ENCODE peak calls at places on chromosome 9, in eight cellular contexts. X is RWPE1, F is BJ, E is B cell, M is fibroblast of pulmonary artery, S is mammary epithelial cell, Z is type B pancreatic cell, J is coronary artery. O is an unnamed sample.

GRCh38 chr9:120892748-120893584 is 16.0 kb upstream of the PHF19 start:
- DNase-seq in M (peak), Z (no peak), X (peak), J (no peak), S (peak), F (peak), E (peak), O (no peak)

GRCh38 chr9:89878003-89878411 is 273.2 kb downstream of the GADD45G start:
- DNase-seq in E (no peak), S (no peak), X (no peak), J (no peak), Z (peak), F (no peak), M (no peak), O (peak)

GRCh38 chr9:88530051-88530450 is 4.9 kb upstream of the NXNL2 start:
- DNase-seq in M (peak), J (no peak), F (peak), X (no peak), S (no peak), E (no peak), Z (no peak), O (no peak)

GRCh38 chr9:135482015-135482754 is 2.6 kb downstream of the PPP1R26 start:
- DNase-seq in E (no peak), S (no peak), J (no peak), Z (no peak), F (no peak), M (no peak), X (no peak), O (no peak)

GRCh38 chr9:8567963-8568579 is 768.5 kb upstream of the DMAC1 start:
- DNase-seq in X (no peak), F (no peak), J (no peak), S (no peak), E (no peak), M (no peak), Z (no peak), O (no peak)

GRCh38 chr9:14347408-14348224 is 33.7 kb upstream of the NFIB start:
- DNase-seq in S (peak), F (no peak), E (no peak), Z (no peak), J (peak), X (peak), M (peak), O (no peak)

GRCh38 chr9:92242115-92242778 is 51.2 kb downstream of the IARS1 start:
- DNase-seq in M (peak), Z (no peak), J (no peak), F (no peak), S (peak), X (no peak), E (no peak), O (no peak)

GRCh38 chr9:128066713-128067621 is at the start of gene NAIF1:
- DNase-seq in F (peak), X (peak), Z (peak), J (peak), M (peak), S (peak), E (peak), O (peak)

GRCh38 chr9:136847065-136847826 is 2.0 kb upstream of the PHPT1 start:
- DNase-seq in F (no peak), E (no peak), M (peak), X (peak), S (no peak), J (peak), Z (no peak), O (peak)

GRCh38 chr9:74366111-74366510 is 131.0 kb upstream of the RORB start:
- DNase-seq in M (peak), X (no peak), F (no peak), Z (no peak), E (no peak), S (no peak), J (no peak), O (no peak)

GRCh38 chr9:104907278-104907951 is 20.5 kb downstream of the ABCA1 start:
- DNase-seq in X (peak), F (no peak), E (no peak), J (no peak), S (peak), M (peak), Z (no peak), O (no peak)

GRCh38 chr9:126788631-126789349 is 16.1 kb upstream of the ZBTB43 start:
- DNase-seq in E (no peak), J (no peak), M (peak), S (peak), F (no peak), Z (peak), X (peak), O (no peak)

GRCh38 chr9:112012026-112012902 is 115.7 kb downstream of the UGCG start:
- DNase-seq in X (peak), M (peak), S (peak), E (no peak), F (peak), Z (no peak), J (no peak), O (no peak)

GRCh38 chr9:4048441-4048840 is 251.4 kb downstream of the GLIS3 start:
- DNase-seq in E (no peak), Z (no peak), F (peak), S (no peak), X (no peak), M (peak), J (no peak), O (no peak)

GRCh38 chr9:74960548-74960947 is 7.8 kb upstream of the C9orf40 start:
- DNase-seq in S (peak), M (peak), X (peak), E (no peak), F (peak), Z (no peak), J (no peak), O (no peak)

GRCh38 chr9:136740069-136740468 is 2.7 kb downstream of the LCN10 start:
- DNase-seq in M (no peak), F (no peak), X (no peak), E (no peak), Z (no peak), J (no peak), S (no peak), O (no peak)

GRCh38 chr9:88184986-88185385 is 46.7 kb upstream of the SPATA31C2 start:
- DNase-seq in M (no peak), F (no peak), S (no peak), X (no peak), E (no peak), J (no peak), Z (no peak), O (no peak)

GRCh38 chr9:6584881-6585597 is 60.5 kb downstream of the GLDC start:
- DNase-seq in M (peak), S (no peak), X (no peak), J (no peak), Z (no peak), F (no peak), E (no peak), O (no peak)

GRCh38 chr9:106888992-106889631 is 26.1 kb downstream of the ZNF462 start:
- DNase-seq in E (no peak), F (no peak), Z (no peak), S (peak), J (no peak), M (no peak), X (peak), O (no peak)

GRCh38 chr9:3963266-3964019 is 336.4 kb downstream of the GLIS3 start:
- DNase-seq in J (no peak), E (no peak), X (no peak), Z (no peak), S (peak), M (peak), F (no peak), O (no peak)

DNA sequence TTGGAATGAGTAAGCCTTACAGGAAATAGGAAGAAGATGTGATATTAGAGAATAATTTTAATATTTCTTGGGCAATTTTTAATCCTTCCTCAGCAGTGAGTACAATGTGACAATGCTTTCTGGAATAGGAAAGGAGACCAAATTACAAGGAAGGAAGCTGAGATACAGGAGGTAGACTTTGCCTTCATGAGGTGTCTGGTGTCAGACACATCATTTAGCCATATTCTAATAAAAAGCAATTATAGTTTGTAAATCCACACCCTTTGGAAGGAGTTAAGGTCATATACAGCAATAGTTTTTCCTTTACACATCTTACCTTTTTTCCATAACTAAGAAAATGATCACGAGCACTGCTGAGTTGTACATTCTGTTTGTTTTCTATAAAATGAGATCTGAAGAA is 390.4 kb downstream of the SH3GL2 start:
- DNase-seq in M (no peak), Z (no peak), X (no peak), F (no peak), E (no peak), S (no peak), J (no peak), O (no peak)
- TF ChIP-seq CTCF in M (no peak), Z (no peak), X (no peak), F (no peak), E (no peak), S (no peak), J (no peak), O (no peak)

GRCh38 chr9:34125681-34126206 is 754 bp downstream of the DCAF12 start:
- DNase-seq in J (no peak), F (no peak), M (peak), S (peak), E (no peak), X (peak), Z (no peak), O (peak)
- TF ChIP-seq CTCF in J (no peak), F (peak), M (no peak), S (no peak), E (no peak), X (no peak), Z (no peak), O (no peak)

GRCh38 chr9:124037790-124038189 is 26.2 kb downstream of the LHX2 start:
- DNase-seq in F (no peak), J (no peak), X (no peak), M (no peak), S (no peak), E (no peak), Z (no peak), O (no peak)

GRCh38 chr9:124038239-124038638 is 26.7 kb downstream of the LHX2 start:
- DNase-seq in E (no peak), S (no peak), X (no peak), J (no peak), F (no peak), Z (no peak), M (peak), O (no peak)

GRCh38 chr9:124040186-124040920 is 28.8 kb downstream of the LHX2 start:
- DNase-seq in E (no peak), S (no peak), M (peak), X (no peak), J (no peak), Z (no peak), F (no peak), O (no peak)

GRCh38 chr9:124040935-124041816 is 29.6 kb downstream of the LHX2 start:
- DNase-seq in Z (no peak), X (no peak), E (peak), S (no peak), M (no peak), F (no peak), J (no peak), O (peak)

DNA sequence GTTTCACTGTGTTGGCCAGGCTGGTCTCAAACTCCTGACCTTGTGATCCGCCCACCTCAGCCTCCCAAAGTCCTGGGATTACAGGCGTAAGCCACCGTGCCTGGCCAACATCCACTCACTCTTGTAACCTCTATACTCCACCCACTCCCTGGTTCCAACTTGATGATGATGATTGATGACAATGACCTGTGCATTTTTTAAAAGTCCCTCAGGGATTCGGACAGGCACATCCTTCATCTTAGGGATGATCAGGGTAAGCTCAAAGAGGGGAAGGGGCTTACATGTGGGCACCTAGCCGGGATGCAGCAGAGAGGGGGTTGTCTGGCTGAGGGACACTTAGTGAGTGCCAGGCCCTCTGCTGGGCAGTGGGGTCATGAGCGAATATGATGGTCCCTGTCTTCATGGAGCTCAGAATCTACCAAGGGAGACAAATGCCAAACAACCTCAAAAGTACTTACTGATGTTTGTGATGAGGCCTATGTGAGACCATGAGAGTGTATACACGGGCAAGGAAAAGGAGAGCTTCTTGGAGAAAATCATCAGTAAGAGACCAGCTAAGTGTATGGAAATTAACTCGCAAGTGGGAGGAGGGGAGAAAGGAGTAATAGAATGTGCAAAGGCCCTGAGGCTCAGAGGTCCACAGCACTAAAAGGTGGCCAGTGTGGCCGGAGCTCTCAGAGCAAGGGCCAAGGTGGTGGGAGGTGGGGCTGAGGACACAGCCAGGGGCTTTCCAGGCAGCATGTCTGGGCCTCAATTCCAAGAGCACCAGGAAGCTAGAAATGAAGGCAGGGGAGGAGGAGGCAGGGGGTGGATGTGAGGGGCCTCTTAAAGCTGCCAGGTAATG is 27.4 kb downstream of the LHX2 start:
- DNase-seq in M (no peak), X (no peak), S (no peak), Z (no peak), E (no peak), F (no peak), J (no peak), O (no peak)
- TF ChIP-seq CTCF in M (no peak), X (no peak), S (no peak), Z (no peak), E (no peak), F (peak), J (no peak), O (no peak)

DNA sequence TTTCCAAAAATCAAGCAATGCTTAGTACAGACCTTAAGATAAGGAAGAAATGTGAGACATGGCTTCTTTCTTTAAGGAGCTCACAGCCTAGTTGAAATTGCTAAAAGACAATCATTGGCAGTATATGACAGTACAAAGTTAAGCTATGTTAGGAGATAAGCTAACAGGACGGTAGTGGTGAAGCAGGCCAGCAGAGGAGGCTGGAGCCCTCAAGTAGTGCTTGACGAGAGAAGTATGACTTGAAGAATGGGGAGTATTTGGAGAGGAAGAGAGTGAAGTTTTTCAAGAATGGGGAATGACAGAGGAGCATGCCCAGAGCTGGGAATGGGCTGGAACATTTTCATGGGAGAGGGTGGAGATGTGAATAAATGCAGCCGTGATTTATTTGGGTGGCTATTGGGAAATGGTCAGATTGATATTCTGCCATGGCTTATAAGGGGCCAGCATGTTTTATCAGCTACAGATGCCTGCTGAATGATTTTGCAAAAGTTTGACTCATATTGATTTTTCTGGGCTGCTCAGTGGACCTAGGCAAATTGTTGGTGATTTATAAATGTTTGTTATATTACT is 43.7 kb downstream of the LURAP1L start:
- DNase-seq in F (no peak), S (no peak), X (no peak), J (no peak), Z (no peak), E (no peak), M (peak), O (no peak)
- TF ChIP-seq CTCF in F (no peak), S (no peak), X (no peak), J (no peak), Z (no peak), E (no peak), M (peak), O (no peak)

GRCh38 chr9:214488-215448 is at the start of gene DOCK8:
- DNase-seq in F (no peak), Z (peak), S (peak), J (no peak), X (peak), E (peak), M (peak), O (peak)
- TF ChIP-seq CTCF in F (no peak), Z (peak), S (peak), J (no peak), X (no peak), E (peak), M (no peak), O (peak)

O was measured in glutamatergic neuron.